ENCODE peak calls at places on chromosomes 1 and 21, in five cellular contexts. One of them, this sample, is unnamed.
A peak's percentile ranks its signal among the peaks of the same experiment; 100 is the strongest.

GRCh38 chr1:237166031-237166430 is 124.0 kb downstream of the RYR2 start:
- DNase-seq in COR-L47: no peak
- DNase-seq in stimulated activated CD8-positive, alpha-beta memory T cell treated with anti-CD3 and anti-CD28 coated beads, Interleukin-12 subunit alpha, Interleukin-12 subunit beta, amount 100 ng/mL, for 4 hours: no peak
- DNase-seq in left cardiac atrium: no peak
- DNase-seq in DND-41: no peak
- DNase-seq in this sample: no peak

GRCh38 chr1:26862781-26863676 is at the start of gene SFN:
- DNase-seq in COR-L47: peak; percentile 96
- DNase-seq in stimulated activated CD8-positive, alpha-beta memory T cell treated with anti-CD3 and anti-CD28 coated beads, Interleukin-12 subunit alpha, Interleukin-12 subunit beta, amount 100 ng/mL, for 4 hours: no peak
- DNase-seq in left cardiac atrium: peak; percentile 25
- DNase-seq in DND-41: peak; percentile 45
- DNase-seq in this sample: no peak

GRCh38 chr1:51316764-51317120 is 13.6 kb downstream of the TTC39A start:
- DNase-seq in COR-L47: no peak
- DNase-seq in stimulated activated CD8-positive, alpha-beta memory T cell treated with anti-CD3 and anti-CD28 coated beads, Interleukin-12 subunit alpha, Interleukin-12 subunit beta, amount 100 ng/mL, for 4 hours: no peak
- DNase-seq in left cardiac atrium: no peak
- DNase-seq in DND-41: peak; percentile 56
- DNase-seq in this sample: no peak

GRCh38 chr1:52365091-52365745 is 787 bp downstream of the CC2D1B start:
- DNase-seq in COR-L47: no peak
- DNase-seq in stimulated activated CD8-positive, alpha-beta memory T cell treated with anti-CD3 and anti-CD28 coated beads, Interleukin-12 subunit alpha, Interleukin-12 subunit beta, amount 100 ng/mL, for 4 hours: no peak
- DNase-seq in left cardiac atrium: peak; percentile 72
- DNase-seq in DND-41: no peak
- DNase-seq in this sample: peak; percentile 50

GRCh38 chr1:16032388-16033100 is 10.7 kb downstream of the CLCNKA start:
- DNase-seq in COR-L47: peak; percentile 76
- DNase-seq in stimulated activated CD8-positive, alpha-beta memory T cell treated with anti-CD3 and anti-CD28 coated beads, Interleukin-12 subunit alpha, Interleukin-12 subunit beta, amount 100 ng/mL, for 4 hours: peak; percentile 10
- DNase-seq in left cardiac atrium: peak; percentile 89
- DNase-seq in DND-41: peak; percentile 48
- DNase-seq in this sample: peak; percentile 89

GRCh38 chr1:223332997-223333396 is 31.0 kb downstream of the SUSD4 start:
- DNase-seq in COR-L47: no peak
- DNase-seq in stimulated activated CD8-positive, alpha-beta memory T cell treated with anti-CD3 and anti-CD28 coated beads, Interleukin-12 subunit alpha, Interleukin-12 subunit beta, amount 100 ng/mL, for 4 hours: no peak
- DNase-seq in left cardiac atrium: no peak
- DNase-seq in DND-41: no peak
- DNase-seq in this sample: no peak

GRCh38 chr1:6353605-6353947 is 40.0 kb downstream of the ACOT7 start:
- DNase-seq in COR-L47: no peak
- DNase-seq in stimulated activated CD8-positive, alpha-beta memory T cell treated with anti-CD3 and anti-CD28 coated beads, Interleukin-12 subunit alpha, Interleukin-12 subunit beta, amount 100 ng/mL, for 4 hours: no peak
- DNase-seq in left cardiac atrium: no peak
- DNase-seq in DND-41: no peak
- DNase-seq in this sample: no peak

GRCh38 chr1:4563586-4563985 is 90.8 kb upstream of the AJAP1 start:
- DNase-seq in COR-L47: no peak
- DNase-seq in stimulated activated CD8-positive, alpha-beta memory T cell treated with anti-CD3 and anti-CD28 coated beads, Interleukin-12 subunit alpha, Interleukin-12 subunit beta, amount 100 ng/mL, for 4 hours: no peak
- DNase-seq in left cardiac atrium: no peak
- DNase-seq in DND-41: no peak
- DNase-seq in this sample: no peak

GRCh38 chr21:26836546-26836945 is 8.7 kb downstream of the ADAMTS1 start:
- DNase-seq in COR-L47: no peak
- DNase-seq in stimulated activated CD8-positive, alpha-beta memory T cell treated with anti-CD3 and anti-CD28 coated beads, Interleukin-12 subunit alpha, Interleukin-12 subunit beta, amount 100 ng/mL, for 4 hours: no peak
- DNase-seq in left cardiac atrium: no peak
- DNase-seq in DND-41: no peak
- DNase-seq in this sample: peak; percentile 41

GRCh38 chr1:192763243-192763642 is 45.6 kb upstream of the RGS2 start:
- DNase-seq in COR-L47: no peak
- DNase-seq in stimulated activated CD8-positive, alpha-beta memory T cell treated with anti-CD3 and anti-CD28 coated beads, Interleukin-12 subunit alpha, Interleukin-12 subunit beta, amount 100 ng/mL, for 4 hours: no peak
- DNase-seq in left cardiac atrium: no peak
- DNase-seq in DND-41: no peak
- DNase-seq in this sample: no peak

GRCh38 chr1:41662656-41663437 is 178.4 kb upstream of the EDN2 start:
- DNase-seq in COR-L47: peak; percentile 68
- DNase-seq in stimulated activated CD8-positive, alpha-beta memory T cell treated with anti-CD3 and anti-CD28 coated beads, Interleukin-12 subunit alpha, Interleukin-12 subunit beta, amount 100 ng/mL, for 4 hours: peak; percentile 65
- DNase-seq in left cardiac atrium: peak; percentile 78
- DNase-seq in DND-41: peak; percentile 77
- DNase-seq in this sample: peak; percentile 43

GRCh38 chr21:27796106-27796505 is 829.2 kb upstream of the ADAMTS5 start:
- DNase-seq in COR-L47: peak; percentile 27
- DNase-seq in stimulated activated CD8-positive, alpha-beta memory T cell treated with anti-CD3 and anti-CD28 coated beads, Interleukin-12 subunit alpha, Interleukin-12 subunit beta, amount 100 ng/mL, for 4 hours: no peak
- DNase-seq in left cardiac atrium: no peak
- DNase-seq in DND-41: no peak
- DNase-seq in this sample: no peak

This sample was measured in ovary.